ENCODE peak calls at places on chromosomes 1 and 21, in eight cellular contexts. Y, U, T, K, L, D, A and V are unnamed samples.

GRCh38 chr1:234645474-234645953 is 35.5 kb upstream of the IRF2BP2 start:
- DNase-seq in L (no peak), U (no peak), T (no peak), A (no peak), K (no peak), Y (no peak), D (no peak), V (no peak)

GRCh38 chr1:25664357-25664796 is 47.8 kb downstream of the MAN1C1 start:
- DNase-seq in U (peak; percentile 51), Y (no peak), T (no peak), K (no peak), A (no peak), L (no peak), D (no peak), V (no peak)

GRCh38 chr1:59308839-59309238 is 11.9 kb downstream of the FGGY start:
- DNase-seq in U (no peak), D (no peak), L (no peak), Y (no peak), K (no peak), A (no peak), T (no peak), V (no peak)

GRCh38 chr1:108703939-108704338 is 8.8 kb upstream of the FNDC7 start:
- DNase-seq in D (no peak), A (no peak), T (no peak), U (no peak), L (no peak), Y (no peak), K (no peak), V (no peak)

GRCh38 chr1:186295980-186296379 is 79.1 kb downstream of the TPR start:
- DNase-seq in T (no peak), D (no peak), A (no peak), U (no peak), Y (no peak), L (no peak), K (no peak), V (no peak)

GRCh38 chr1:179310271-179310670 is 16.7 kb downstream of the SOAT1 start:
- DNase-seq in D (no peak), T (no peak), U (no peak), A (no peak), Y (no peak), L (no peak), K (no peak), V (no peak)

GRCh38 chr21:18265955-18266354 is 21.3 kb downstream of the CHODL start:
- DNase-seq in T (no peak), A (no peak), D (no peak), L (no peak), U (no peak), Y (no peak), K (no peak), V (no peak)

GRCh38 chr1:184843732-184844495 is 89.3 kb upstream of the EDEM3 start:
- DNase-seq in U (no peak), T (no peak), A (no peak), L (no peak), K (no peak), Y (no peak), D (no peak), V (peak; percentile 47)

GRCh38 chr1:55049914-55050278 is 10.5 kb downstream of the PCSK9 start:
- DNase-seq in T (peak; percentile 56), K (no peak), D (no peak), A (peak; percentile 17), L (no peak), U (no peak), Y (no peak), V (no peak)

GRCh38 chr21:15172963-15173362 is 108.2 kb upstream of the NRIP1 start:
- DNase-seq in L (no peak), K (no peak), T (no peak), U (no peak), D (no peak), Y (no peak), A (no peak), V (no peak)